ENCODE peak calls at places on chromosome 1, in five cellular contexts. M, W, A, J and H are unnamed samples. For H3K9me3, the result is how much of the 10 kb centered on the place peaks cover.

GRCh38 chr1:190193508-190193907 is 284.2 kb downstream of the BRINP3 start:
- DNase-seq in A (no peak), W (no peak), M (no peak), J (no peak), H (no peak)

GRCh38 chr1:63775418-63776127 is 1.8 kb downstream of the ROR1 start:
- DNase-seq in W (no peak), M (no peak), J (no peak), A (no peak), H (no peak)

GRCh38 chr1:78240755-78241154 is 195.0 kb downstream of the GIPC2 start:
- DNase-seq in W (no peak), A (no peak), J (no peak), M (no peak), H (no peak)

GRCh38 chr1:243364866-243365265 is 109.0 kb downstream of the SDCCAG8 start:
- DNase-seq in J (no peak), M (no peak), W (no peak), A (no peak), H (no peak)

GRCh38 chr1:224820341-224820740 is 109.1 kb upstream of the DNAH14 start:
- DNase-seq in M (no peak), J (no peak), W (no peak), A (no peak), H (no peak)

GRCh38 chr1:65075123-65075976 is 72.7 kb upstream of the AK4 start:
- DNase-seq in M (peak), A (peak), J (peak), W (peak), H (peak)

GRCh38 chr1:27645071-27645415 is 10.1 kb upstream of the FGR start:
- DNase-seq in M (no peak), W (no peak), A (no peak), J (no peak), H (no peak)

GRCh38 chr1:91603409-91603808 is 102.8 kb downstream of the CDC7 start:
- DNase-seq in A (no peak), J (no peak), M (no peak), W (no peak), H (no peak)

GRCh38 chr1:243850368-243851128 is 505 bp upstream of the AKT3 start:
- DNase-seq in J (peak), M (peak), A (peak), W (peak), H (peak)

GRCh38 chr1:206513312-206514111 is 6.2 kb downstream of the RASSF5 start:
- DNase-seq in W (peak), A (no peak), J (no peak), M (no peak), H (peak)

GRCh38 chr1:180881806-180882509 is 30.7 kb upstream of the KIAA1614 start:
- DNase-seq in W (peak), A (no peak), J (no peak), M (peak), H (peak)

GRCh38 chr1:33365560-33365997 is 44.7 kb upstream of the A3GALT2 start:
- DNase-seq in A (no peak), J (no peak), M (no peak), W (no peak), H (peak)
- H2BK12ac ChIP-seq in A (peak), J (no peak), M (peak), W (peak), H (no peak)

DNA sequence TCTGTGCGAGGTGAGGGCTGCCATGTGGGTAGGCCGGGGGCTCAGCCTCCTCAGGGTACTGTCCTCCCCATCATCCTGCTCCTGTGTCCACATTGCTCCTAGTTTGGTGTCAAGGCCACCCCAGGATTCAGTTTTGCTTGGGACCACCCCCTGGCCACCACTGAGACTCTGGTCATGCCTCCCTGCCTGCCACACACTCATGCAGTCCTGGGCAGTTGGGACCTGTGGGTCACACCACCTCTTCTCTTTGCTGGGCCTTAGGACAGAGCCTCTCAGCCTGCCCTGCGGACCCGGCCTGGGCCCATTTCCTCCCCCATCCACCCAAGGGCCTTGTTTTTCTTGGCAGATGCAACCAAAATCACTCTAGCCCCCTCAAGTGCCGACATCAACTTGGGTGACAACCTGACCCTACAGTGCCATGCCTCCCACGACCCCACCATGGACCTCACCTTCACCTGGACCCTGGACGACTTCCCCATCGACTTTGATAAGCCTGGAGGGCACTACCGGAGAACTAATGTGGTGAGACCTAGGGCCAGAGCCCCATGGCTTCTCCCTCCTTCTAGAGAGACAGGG is 19.4 kb downstream of the TMEM81 start:
- DNase-seq in J (no peak), W (no peak), A (no peak), M (no peak), H (no peak)
- H3K9me3 ChIP-seq in J (under half), W (under half), A (under half), M (under half), H (under half)

GRCh38 chr1:43367026-43367903 is 546 bp downstream of the ELOVL1 start:
- DNase-seq in J (no peak), M (no peak), W (peak), A (peak), H (peak)
- H2BK12ac ChIP-seq in J (no peak), M (peak), W (peak), A (peak), H (peak)

GRCh38 chr1:49728377-49728776 is 295.4 kb downstream of the AGBL4 start:
- DNase-seq in M (no peak), A (no peak), J (no peak), W (no peak), H (no peak)
- H3K9me3 ChIP-seq in M (under half), A (half or more), J (half or more), W (under half), H (under half)

GRCh38 chr1:24775901-24776300 is 30.7 kb downstream of the CLIC4 start:
- DNase-seq in A (no peak), M (no peak), J (no peak), W (no peak), H (no peak)

GRCh38 chr1:24778141-24778540 is 32.9 kb downstream of the CLIC4 start:
- DNase-seq in W (no peak), J (no peak), M (no peak), A (no peak), H (no peak)

GRCh38 chr1:24773618-24774017 is 28.4 kb downstream of the CLIC4 start:
- DNase-seq in M (no peak), A (no peak), J (no peak), W (no peak), H (no peak)

GRCh38 chr1:24776821-24777220 is 31.6 kb downstream of the CLIC4 start:
- DNase-seq in J (no peak), W (no peak), M (no peak), A (no peak), H (no peak)

GRCh38 chr1:24775348-24775747 is 30.1 kb downstream of the CLIC4 start:
- DNase-seq in A (no peak), M (no peak), J (no peak), W (no peak), H (no peak)
- H2BK12ac ChIP-seq in A (no peak), M (no peak), J (no peak), W (no peak), H (no peak)

GRCh38 chr1:3015744-3016143 is 5.5 kb upstream of the ACTRT2 start:
- DNase-seq in A (no peak), W (no peak), J (no peak), M (no peak), H (no peak)
- H3K9me3 ChIP-seq in A (half or more), W (under half), J (under half), M (under half), H (under half)

DNA sequence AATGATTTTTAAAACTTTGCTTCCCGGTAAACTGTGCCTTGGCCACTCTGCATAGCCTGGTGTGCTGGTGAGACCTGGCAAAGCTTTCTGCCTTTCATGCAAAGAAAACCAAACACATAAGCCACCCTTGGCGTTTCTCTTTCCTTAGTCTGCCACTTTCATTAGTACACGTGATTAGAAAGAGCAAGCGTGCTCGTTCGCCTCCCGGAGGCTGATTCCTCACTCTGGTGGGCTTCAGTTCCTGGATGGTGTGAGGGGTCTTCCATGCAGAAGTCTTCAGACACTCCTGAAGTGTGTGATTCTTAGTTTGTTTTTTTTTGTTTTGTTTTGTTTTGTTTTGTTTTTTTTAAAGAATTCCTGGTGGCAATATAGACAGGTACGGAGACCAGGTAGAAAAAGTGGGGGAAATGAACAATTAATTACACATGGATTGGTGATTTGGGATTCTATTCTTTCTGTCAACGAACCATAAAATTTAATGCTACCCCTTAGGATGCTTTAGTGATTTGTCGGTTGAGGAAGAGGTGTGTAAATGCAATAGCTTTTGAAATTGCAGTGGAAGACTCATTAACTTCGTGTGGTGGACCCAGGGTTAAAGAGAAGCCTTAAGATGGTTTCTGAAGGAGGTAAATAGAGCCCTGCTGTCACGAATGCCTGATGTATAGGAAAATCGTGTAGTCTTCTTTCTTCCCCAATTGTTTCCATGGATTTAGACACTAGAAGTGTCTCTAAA is 2.1 kb downstream of the GALNT2 start:
- DNase-seq in J (no peak), W (no peak), M (no peak), A (no peak), H (peak)
- H2BK12ac ChIP-seq in J (no peak), W (no peak), M (no peak), A (no peak), H (no peak)

GRCh38 chr1:152517237-152517811 is 3.0 kb downstream of the CRCT1 start:
- DNase-seq in A (no peak), W (peak), M (no peak), J (no peak), H (no peak)

GRCh38 chr1:152516082-152516481 is 1.8 kb downstream of the CRCT1 start:
- DNase-seq in W (no peak), M (no peak), J (no peak), A (no peak), H (no peak)

GRCh38 chr1:152519876-152520275 is 5.6 kb downstream of the CRCT1 start:
- DNase-seq in W (no peak), A (no peak), J (no peak), M (no peak), H (no peak)

GRCh38 chr1:152525080-152525641 is 10.9 kb downstream of the CRCT1 start:
- DNase-seq in W (no peak), A (no peak), M (no peak), J (no peak), H (no peak)

DNA sequence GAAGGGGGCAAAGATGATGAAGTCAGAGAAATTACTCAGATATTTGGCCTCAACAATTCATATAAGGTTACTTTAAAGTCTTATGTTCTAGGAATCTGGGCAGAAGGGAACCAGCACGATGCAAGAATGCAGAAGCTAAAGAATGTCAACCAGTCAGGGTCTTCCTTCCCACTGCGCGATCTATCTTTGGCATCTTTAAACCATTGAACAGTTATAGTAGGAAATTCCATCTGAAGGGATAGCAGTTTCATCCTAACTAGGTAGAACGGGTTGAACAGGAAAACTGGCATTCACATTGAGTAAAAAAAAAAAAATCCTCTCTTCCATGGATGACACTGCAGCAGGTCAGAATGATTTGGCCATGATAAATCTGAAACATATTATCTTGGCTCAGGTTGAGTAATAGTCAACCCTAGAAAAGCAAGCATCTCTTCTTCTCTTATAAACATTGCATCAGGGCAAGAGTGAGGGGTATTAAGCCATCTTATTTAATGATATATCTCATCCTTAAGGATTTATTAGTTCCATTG is 6.3 kb downstream of the CRCT1 start:
- DNase-seq in A (no peak), W (peak), J (no peak), M (no peak), H (no peak)
- H3K9me3 ChIP-seq in A (half or more), W (under half), J (half or more), M (under half), H (under half)

GRCh38 chr1:211492511-211493132 is 660 bp upstream of the RD3 start:
- DNase-seq in A (no peak), J (no peak), M (no peak), W (no peak), H (no peak)

GRCh38 chr1:211490821-211491415 is 1.0 kb downstream of the RD3 start:
- DNase-seq in J (no peak), M (no peak), A (no peak), W (no peak), H (no peak)

GRCh38 chr1:211495584-211495983 is 3.6 kb upstream of the RD3 start:
- DNase-seq in J (no peak), A (no peak), W (no peak), M (no peak), H (no peak)

GRCh38 chr1:211493133-211493864 is 1.3 kb upstream of the RD3 start:
- DNase-seq in A (no peak), J (no peak), M (no peak), W (no peak), H (no peak)

GRCh38 chr1:211493865-211494653 is 2.1 kb upstream of the RD3 start:
- DNase-seq in W (no peak), A (no peak), J (no peak), M (no peak), H (no peak)
- H2BK12ac ChIP-seq in W (no peak), A (no peak), J (no peak), M (no peak), H (no peak)